ENCODE peak calls at places on chromosome 20, in eight cellular contexts. One of them, this sample, is unnamed.

GRCh38 chr20:54200487-54201267 is 7.2 kb upstream of the PFDN4 start:
- ATAC-seq in activated naive CD8-positive, alpha-beta T cell treated with anti-CD3 and anti-CD28 coated beads, Interleukin-2, amount 10 ng/mL, durations not matched to agents 7 days and 5 days: no peak
- ATAC-seq in effector memory CD8-positive, alpha-beta T cell: no peak
- ATAC-seq in gastroesophageal sphincter: no peak
- ATAC-seq in CD8-positive, alpha-beta T cell: no peak
- ATAC-seq in A549: no peak
- ATAC-seq in IMR-90: no peak
- ATAC-seq in T-helper 17 cell: no peak
- ATAC-seq in this sample: no peak

GRCh38 chr20:3328501-3328900 is 79.0 kb downstream of the DNAAF9 start:
- ATAC-seq in CD8-positive, alpha-beta T cell: peak; percentile 75
- ATAC-seq in activated naive CD8-positive, alpha-beta T cell treated with anti-CD3 and anti-CD28 coated beads, Interleukin-2, amount 10 ng/mL, durations not matched to agents 7 days and 5 days: peak; percentile 93
- ATAC-seq in IMR-90: no peak
- ATAC-seq in T-helper 17 cell: peak; percentile 91
- ATAC-seq in A549: no peak
- ATAC-seq in gastroesophageal sphincter: no peak
- ATAC-seq in effector memory CD8-positive, alpha-beta T cell: peak; percentile 66
- ATAC-seq in this sample: no peak

GRCh38 chr20:15162061-15162740 is 824.8 kb upstream of the FLRT3 start:
- ATAC-seq in IMR-90: no peak
- ATAC-seq in activated naive CD8-positive, alpha-beta T cell treated with anti-CD3 and anti-CD28 coated beads, Interleukin-2, amount 10 ng/mL, durations not matched to agents 7 days and 5 days: no peak
- ATAC-seq in effector memory CD8-positive, alpha-beta T cell: peak; percentile 16
- ATAC-seq in T-helper 17 cell: no peak
- ATAC-seq in CD8-positive, alpha-beta T cell: no peak
- ATAC-seq in gastroesophageal sphincter: no peak
- ATAC-seq in A549: no peak
- ATAC-seq in this sample: peak; percentile 59

GRCh38 chr20:19937651-19938420 is 79.3 kb upstream of the NAA20 start:
- ATAC-seq in gastroesophageal sphincter: no peak
- ATAC-seq in T-helper 17 cell: peak; percentile 78
- ATAC-seq in A549: no peak
- ATAC-seq in IMR-90: no peak
- ATAC-seq in CD8-positive, alpha-beta T cell: peak; percentile 62
- ATAC-seq in effector memory CD8-positive, alpha-beta T cell: peak; percentile 68
- ATAC-seq in activated naive CD8-positive, alpha-beta T cell treated with anti-CD3 and anti-CD28 coated beads, Interleukin-2, amount 10 ng/mL, durations not matched to agents 7 days and 5 days: peak; percentile 42
- ATAC-seq in this sample: peak; percentile 88

GRCh38 chr20:46811328-46812084 is 83.1 kb upstream of the EYA2 start:
- ATAC-seq in A549: no peak
- ATAC-seq in IMR-90: no peak
- ATAC-seq in gastroesophageal sphincter: no peak
- ATAC-seq in CD8-positive, alpha-beta T cell: no peak
- ATAC-seq in activated naive CD8-positive, alpha-beta T cell treated with anti-CD3 and anti-CD28 coated beads, Interleukin-2, amount 10 ng/mL, durations not matched to agents 7 days and 5 days: no peak
- ATAC-seq in effector memory CD8-positive, alpha-beta T cell: no peak
- ATAC-seq in T-helper 17 cell: no peak
- ATAC-seq in this sample: no peak

GRCh38 chr20:38828514-38829295 is 23.2 kb downstream of the PPP1R16B start:
- ATAC-seq in gastroesophageal sphincter: no peak
- ATAC-seq in A549: no peak
- ATAC-seq in activated naive CD8-positive, alpha-beta T cell treated with anti-CD3 and anti-CD28 coated beads, Interleukin-2, amount 10 ng/mL, durations not matched to agents 7 days and 5 days: no peak
- ATAC-seq in CD8-positive, alpha-beta T cell: no peak
- ATAC-seq in IMR-90: no peak
- ATAC-seq in effector memory CD8-positive, alpha-beta T cell: no peak
- ATAC-seq in T-helper 17 cell: no peak
- ATAC-seq in this sample: no peak

GRCh38 chr20:25439328-25439727 is 31.9 kb downstream of the GINS1 start:
- ATAC-seq in gastroesophageal sphincter: no peak
- ATAC-seq in IMR-90: no peak
- ATAC-seq in T-helper 17 cell: no peak
- ATAC-seq in activated naive CD8-positive, alpha-beta T cell treated with anti-CD3 and anti-CD28 coated beads, Interleukin-2, amount 10 ng/mL, durations not matched to agents 7 days and 5 days: no peak
- ATAC-seq in CD8-positive, alpha-beta T cell: no peak
- ATAC-seq in A549: no peak
- ATAC-seq in effector memory CD8-positive, alpha-beta T cell: no peak
- ATAC-seq in this sample: no peak

GRCh38 chr20:11453430-11453829 is 464.3 kb upstream of the BTBD3 start:
- ATAC-seq in gastroesophageal sphincter: no peak
- ATAC-seq in T-helper 17 cell: no peak
- ATAC-seq in A549: peak; percentile 37
- ATAC-seq in activated naive CD8-positive, alpha-beta T cell treated with anti-CD3 and anti-CD28 coated beads, Interleukin-2, amount 10 ng/mL, durations not matched to agents 7 days and 5 days: no peak
- ATAC-seq in IMR-90: no peak
- ATAC-seq in effector memory CD8-positive, alpha-beta T cell: no peak
- ATAC-seq in CD8-positive, alpha-beta T cell: no peak
- ATAC-seq in this sample: no peak

GRCh38 chr20:39429716-39430115 is 467.6 kb downstream of the DHX35 start:
- ATAC-seq in A549: peak; percentile 43
- ATAC-seq in T-helper 17 cell: no peak
- ATAC-seq in CD8-positive, alpha-beta T cell: no peak
- ATAC-seq in effector memory CD8-positive, alpha-beta T cell: no peak
- ATAC-seq in activated naive CD8-positive, alpha-beta T cell treated with anti-CD3 and anti-CD28 coated beads, Interleukin-2, amount 10 ng/mL, durations not matched to agents 7 days and 5 days: no peak
- ATAC-seq in IMR-90: no peak
- ATAC-seq in gastroesophageal sphincter: no peak
- ATAC-seq in this sample: no peak

GRCh38 chr20:44990425-44990824 is 24.1 kb downstream of the STK4 start:
- ATAC-seq in A549: no peak
- ATAC-seq in effector memory CD8-positive, alpha-beta T cell: peak; percentile 63
- ATAC-seq in gastroesophageal sphincter: no peak
- ATAC-seq in activated naive CD8-positive, alpha-beta T cell treated with anti-CD3 and anti-CD28 coated beads, Interleukin-2, amount 10 ng/mL, durations not matched to agents 7 days and 5 days: peak; percentile 67
- ATAC-seq in T-helper 17 cell: peak; percentile 58
- ATAC-seq in CD8-positive, alpha-beta T cell: peak; percentile 54
- ATAC-seq in IMR-90: peak; percentile 53
- ATAC-seq in this sample: peak; percentile 51

GRCh38 chr20:2729251-2729713 is 36.7 kb downstream of the EBF4 start:
- ATAC-seq in CD8-positive, alpha-beta T cell: peak; percentile 96
- ATAC-seq in A549: no peak
- ATAC-seq in gastroesophageal sphincter: no peak
- ATAC-seq in IMR-90: no peak
- ATAC-seq in T-helper 17 cell: peak; percentile 94
- ATAC-seq in effector memory CD8-positive, alpha-beta T cell: peak; percentile 89
- ATAC-seq in activated naive CD8-positive, alpha-beta T cell treated with anti-CD3 and anti-CD28 coated beads, Interleukin-2, amount 10 ng/mL, durations not matched to agents 7 days and 5 days: peak; percentile 95
- ATAC-seq in this sample: peak; percentile 60

GRCh38 chr20:23668477-23668951 is 20.3 kb downstream of the CST4 start:
- ATAC-seq in activated naive CD8-positive, alpha-beta T cell treated with anti-CD3 and anti-CD28 coated beads, Interleukin-2, amount 10 ng/mL, durations not matched to agents 7 days and 5 days: peak; percentile 56
- ATAC-seq in A549: peak; percentile 84
- ATAC-seq in gastroesophageal sphincter: peak; percentile 66
- ATAC-seq in IMR-90: peak; percentile 94
- ATAC-seq in CD8-positive, alpha-beta T cell: no peak
- ATAC-seq in effector memory CD8-positive, alpha-beta T cell: peak; percentile 54
- ATAC-seq in T-helper 17 cell: peak; percentile 49
- ATAC-seq in this sample: peak; percentile 44

GRCh38 chr20:62296724-62297448 is 5.9 kb upstream of the ADRM1 start:
- ATAC-seq in A549: no peak
- ATAC-seq in effector memory CD8-positive, alpha-beta T cell: no peak
- ATAC-seq in CD8-positive, alpha-beta T cell: no peak
- ATAC-seq in T-helper 17 cell: no peak
- ATAC-seq in gastroesophageal sphincter: no peak
- ATAC-seq in IMR-90: no peak
- ATAC-seq in activated naive CD8-positive, alpha-beta T cell treated with anti-CD3 and anti-CD28 coated beads, Interleukin-2, amount 10 ng/mL, durations not matched to agents 7 days and 5 days: no peak
- ATAC-seq in this sample: no peak

GRCh38 chr20:56859751-56860366 is 230.8 kb downstream of the TFAP2C start:
- ATAC-seq in CD8-positive, alpha-beta T cell: no peak
- ATAC-seq in gastroesophageal sphincter: peak; percentile 31
- ATAC-seq in T-helper 17 cell: no peak
- ATAC-seq in activated naive CD8-positive, alpha-beta T cell treated with anti-CD3 and anti-CD28 coated beads, Interleukin-2, amount 10 ng/mL, durations not matched to agents 7 days and 5 days: no peak
- ATAC-seq in A549: no peak
- ATAC-seq in IMR-90: no peak
- ATAC-seq in effector memory CD8-positive, alpha-beta T cell: no peak
- ATAC-seq in this sample: no peak

GRCh38 chr20:3908667-3909066 is 19.5 kb downstream of the PANK2 start:
- ATAC-seq in T-helper 17 cell: no peak
- ATAC-seq in gastroesophageal sphincter: no peak
- ATAC-seq in A549: no peak
- ATAC-seq in CD8-positive, alpha-beta T cell: no peak
- ATAC-seq in IMR-90: no peak
- ATAC-seq in activated naive CD8-positive, alpha-beta T cell treated with anti-CD3 and anti-CD28 coated beads, Interleukin-2, amount 10 ng/mL, durations not matched to agents 7 days and 5 days: no peak
- ATAC-seq in effector memory CD8-positive, alpha-beta T cell: no peak
- ATAC-seq in this sample: no peak

GRCh38 chr20:3436864-3437574 is 29.6 kb upstream of the DNAAF9 start:
- ATAC-seq in activated naive CD8-positive, alpha-beta T cell treated with anti-CD3 and anti-CD28 coated beads, Interleukin-2, amount 10 ng/mL, durations not matched to agents 7 days and 5 days: no peak
- ATAC-seq in effector memory CD8-positive, alpha-beta T cell: no peak
- ATAC-seq in IMR-90: no peak
- ATAC-seq in T-helper 17 cell: no peak
- ATAC-seq in gastroesophageal sphincter: no peak
- ATAC-seq in CD8-positive, alpha-beta T cell: no peak
- ATAC-seq in A549: no peak
- ATAC-seq in this sample: no peak

GRCh38 chr20:19974621-19975435 is 42.3 kb upstream of the NAA20 start:
- ATAC-seq in IMR-90: peak; percentile 66
- ATAC-seq in CD8-positive, alpha-beta T cell: no peak
- ATAC-seq in gastroesophageal sphincter: peak; percentile 90
- ATAC-seq in activated naive CD8-positive, alpha-beta T cell treated with anti-CD3 and anti-CD28 coated beads, Interleukin-2, amount 10 ng/mL, durations not matched to agents 7 days and 5 days: no peak
- ATAC-seq in T-helper 17 cell: no peak
- ATAC-seq in A549: peak; percentile 87
- ATAC-seq in effector memory CD8-positive, alpha-beta T cell: no peak
- ATAC-seq in this sample: no peak

GRCh38 chr20:15654208-15654649 is 919.0 kb downstream of the KIF16B start:
- ATAC-seq in CD8-positive, alpha-beta T cell: no peak
- ATAC-seq in gastroesophageal sphincter: peak; percentile 39
- ATAC-seq in effector memory CD8-positive, alpha-beta T cell: no peak
- ATAC-seq in activated naive CD8-positive, alpha-beta T cell treated with anti-CD3 and anti-CD28 coated beads, Interleukin-2, amount 10 ng/mL, durations not matched to agents 7 days and 5 days: no peak
- ATAC-seq in IMR-90: peak; percentile 78
- ATAC-seq in T-helper 17 cell: no peak
- ATAC-seq in A549: peak; percentile 47
- ATAC-seq in this sample: peak; percentile 89

GRCh38 chr20:58342104-58342945 is 32.8 kb downstream of the RAB22A start:
- ATAC-seq in A549: no peak
- ATAC-seq in T-helper 17 cell: no peak
- ATAC-seq in activated naive CD8-positive, alpha-beta T cell treated with anti-CD3 and anti-CD28 coated beads, Interleukin-2, amount 10 ng/mL, durations not matched to agents 7 days and 5 days: no peak
- ATAC-seq in gastroesophageal sphincter: no peak
- ATAC-seq in effector memory CD8-positive, alpha-beta T cell: no peak
- ATAC-seq in CD8-positive, alpha-beta T cell: no peak
- ATAC-seq in IMR-90: peak; percentile 53
- ATAC-seq in this sample: no peak